ENCODE peak calls at places on chromosomes 4 and X, in four cellular contexts. One of them, this sample, is unnamed.

GRCh38 chr4:104879367-104879766 is 267.3 kb upstream of the TET2 start:
- DNase-seq in upper lobe of left lung: no peak
- DNase-seq in stomach: no peak
- DNase-seq in heart left ventricle: no peak
- DNase-seq in this sample: no peak

GRCh38 chrX:17564689-17565409 is 172.4 kb upstream of the SCML1 start:
- DNase-seq in upper lobe of left lung: no peak
- DNase-seq in heart left ventricle: peak
- DNase-seq in stomach: no peak
- DNase-seq in this sample: no peak

GRCh38 chrX:41407816-41408215 is 39.3 kb upstream of the NYX start:
- DNase-seq in heart left ventricle: no peak
- DNase-seq in stomach: no peak
- DNase-seq in upper lobe of left lung: no peak
- DNase-seq in this sample: no peak

GRCh38 chrX:2497961-2498780 is 2.6 kb downstream of the DHRSX start:
- DNase-seq in heart left ventricle: no peak
- DNase-seq in stomach: peak
- DNase-seq in upper lobe of left lung: no peak
- DNase-seq in this sample: no peak

GRCh38 chrX:102835504-102836146 is 101.4 kb upstream of the RAB40AL start:
- DNase-seq in heart left ventricle: no peak
- DNase-seq in stomach: no peak
- DNase-seq in upper lobe of left lung: no peak
- DNase-seq in this sample: no peak

GRCh38 chr4:94342713-94343112 is at the start of gene HPGDS:
- DNase-seq in stomach: no peak
- DNase-seq in heart left ventricle: no peak
- DNase-seq in upper lobe of left lung: no peak
- DNase-seq in this sample: peak

GRCh38 chrX:1451251-1451675 is 1.4 kb downstream of the ASMTL start:
- DNase-seq in heart left ventricle: no peak
- DNase-seq in stomach: no peak
- DNase-seq in upper lobe of left lung: no peak
- DNase-seq in this sample: no peak

GRCh38 chrX:79161655-79162054 is 17.2 kb downstream of the GPR174 start:
- DNase-seq in upper lobe of left lung: no peak
- DNase-seq in heart left ventricle: no peak
- DNase-seq in stomach: no peak
- DNase-seq in this sample: no peak

GRCh38 chrX:107205770-107206696 is at the start of the genes DNAAF6 and NUP62CL:
- DNase-seq in heart left ventricle: peak
- DNase-seq in stomach: peak
- DNase-seq in upper lobe of left lung: peak
- DNase-seq in this sample: peak

GRCh38 chrX:56221101-56221500 is 11.1 kb upstream of the KLF8 start:
- DNase-seq in upper lobe of left lung: no peak
- DNase-seq in stomach: no peak
- DNase-seq in heart left ventricle: no peak
- DNase-seq in this sample: no peak

GRCh38 chr4:183797445-183798248 is 107.5 kb upstream of the STOX2 start:
- DNase-seq in stomach: peak
- DNase-seq in upper lobe of left lung: peak
- DNase-seq in heart left ventricle: peak
- DNase-seq in this sample: no peak

GRCh38 chr4:146146918-146147317 is 28.6 kb upstream of the LSM6 start:
- DNase-seq in heart left ventricle: no peak
- DNase-seq in stomach: no peak
- DNase-seq in upper lobe of left lung: no peak
- DNase-seq in this sample: no peak

GRCh38 chr4:185101354-185101890 is 41.6 kb upstream of the SLC25A4 start:
- DNase-seq in heart left ventricle: no peak
- DNase-seq in stomach: no peak
- DNase-seq in upper lobe of left lung: peak
- DNase-seq in this sample: no peak

GRCh38 chr4:170190265-170190664 is 100.5 kb upstream of the AADAT start:
- DNase-seq in heart left ventricle: no peak
- DNase-seq in stomach: no peak
- DNase-seq in upper lobe of left lung: no peak
- DNase-seq in this sample: no peak

GRCh38 chrX:150094375-150094774 is 156.1 kb upstream of the EOLA2 start:
- DNase-seq in upper lobe of left lung: no peak
- DNase-seq in stomach: no peak
- DNase-seq in heart left ventricle: no peak
- DNase-seq in this sample: no peak

GRCh38 chr4:27006247-27006603 is 145.6 kb downstream of the STIM2 start:
- DNase-seq in upper lobe of left lung: no peak
- DNase-seq in stomach: no peak
- DNase-seq in heart left ventricle: no peak
- DNase-seq in this sample: no peak

GRCh38 chrX:105752334-105752733 is 70.0 kb upstream of the NRK start:
- DNase-seq in upper lobe of left lung: no peak
- DNase-seq in heart left ventricle: no peak
- DNase-seq in stomach: no peak
- DNase-seq in this sample: no peak

GRCh38 chr4:24515698-24516097 is 68.7 kb downstream of the DHX15 start:
- DNase-seq in upper lobe of left lung: no peak
- DNase-seq in stomach: no peak
- DNase-seq in heart left ventricle: no peak
- DNase-seq in this sample: no peak

GRCh38 chrX:137427813-137428212 is 138.1 kb upstream of the ZIC3 start:
- DNase-seq in stomach: no peak
- DNase-seq in upper lobe of left lung: no peak
- DNase-seq in heart left ventricle: no peak
- DNase-seq in this sample: no peak

GRCh38 chr4:33369366-33369899 is 2649.3 kb downstream of the PCDH7 start:
- DNase-seq in heart left ventricle: no peak
- DNase-seq in upper lobe of left lung: no peak
- DNase-seq in stomach: no peak
- DNase-seq in this sample: no peak

GRCh38 chrX:108156934-108157466 is 65.4 kb downstream of the ATG4A start:
- DNase-seq in heart left ventricle: no peak
- DNase-seq in upper lobe of left lung: no peak
- DNase-seq in stomach: no peak
- DNase-seq in this sample: no peak

GRCh38 chrX:49001521-49002090 is 458 bp downstream of the GRIPAP1 start:
- DNase-seq in stomach: no peak
- DNase-seq in upper lobe of left lung: no peak
- DNase-seq in heart left ventricle: no peak
- DNase-seq in this sample: no peak

GRCh38 chrX:110143454-110144210 is 140.7 kb downstream of the TMEM164 start:
- DNase-seq in stomach: no peak
- DNase-seq in upper lobe of left lung: no peak
- DNase-seq in heart left ventricle: peak
- DNase-seq in this sample: no peak

GRCh38 chr4:83043801-83044407 is 8.9 kb downstream of the COPS4 start:
- DNase-seq in heart left ventricle: no peak
- DNase-seq in upper lobe of left lung: no peak
- DNase-seq in stomach: no peak
- DNase-seq in this sample: no peak

GRCh38 chrX:13078739-13079444 is 34.5 kb upstream of the FAM9C start:
- DNase-seq in heart left ventricle: peak
- DNase-seq in stomach: peak
- DNase-seq in upper lobe of left lung: no peak
- DNase-seq in this sample: no peak

GRCh38 chr4:80446664-80447063 is 111.1 kb downstream of the CFAP299 start:
- DNase-seq in heart left ventricle: no peak
- DNase-seq in stomach: no peak
- DNase-seq in upper lobe of left lung: no peak
- DNase-seq in this sample: no peak

GRCh38 chr4:48237996-48238645 is 31.5 kb downstream of the TEC start:
- DNase-seq in heart left ventricle: no peak
- DNase-seq in stomach: no peak
- DNase-seq in upper lobe of left lung: no peak
- DNase-seq in this sample: no peak

GRCh38 chr4:162891788-162892707 is 274.6 kb downstream of the NAF1 start:
- DNase-seq in stomach: no peak
- DNase-seq in heart left ventricle: no peak
- DNase-seq in upper lobe of left lung: no peak
- DNase-seq in this sample: no peak

GRCh38 chrX:2928583-2929434 is at the start of gene ARSD:
- DNase-seq in upper lobe of left lung: peak
- DNase-seq in heart left ventricle: peak
- DNase-seq in stomach: peak
- DNase-seq in this sample: peak

GRCh38 chr4:115272185-115272584 is 158.8 kb upstream of the NDST4 start:
- DNase-seq in heart left ventricle: no peak
- DNase-seq in stomach: no peak
- DNase-seq in upper lobe of left lung: no peak
- DNase-seq in this sample: no peak

GRCh38 chrX:46308106-46308505 is 237.1 kb downstream of the ZNF674 start:
- DNase-seq in upper lobe of left lung: no peak
- DNase-seq in heart left ventricle: no peak
- DNase-seq in stomach: no peak
- DNase-seq in this sample: no peak

GRCh38 chrX:48958635-48959094 is 1.3 kb upstream of the OTUD5 start:
- DNase-seq in heart left ventricle: peak
- DNase-seq in stomach: peak
- DNase-seq in upper lobe of left lung: no peak
- DNase-seq in this sample: no peak

GRCh38 chrX:143757375-143757774 is 36.8 kb upstream of the SPANXN2 start:
- DNase-seq in heart left ventricle: no peak
- DNase-seq in upper lobe of left lung: peak
- DNase-seq in stomach: no peak
- DNase-seq in this sample: no peak
- TF ChIP-seq CTCF in heart left ventricle: no peak
- TF ChIP-seq CTCF in upper lobe of left lung: no peak
- TF ChIP-seq CTCF in stomach: no peak
- TF ChIP-seq CTCF in this sample: no peak

GRCh38 chr4:139556071-139556734 is at the start of gene SETD7:
- DNase-seq in heart left ventricle: peak
- DNase-seq in upper lobe of left lung: peak
- DNase-seq in stomach: peak
- DNase-seq in this sample: peak
- TF ChIP-seq POLR2A in heart left ventricle: no peak
- TF ChIP-seq POLR2A in upper lobe of left lung: peak
- TF ChIP-seq POLR2A in stomach: no peak
- TF ChIP-seq POLR2A in this sample: peak

DNA sequence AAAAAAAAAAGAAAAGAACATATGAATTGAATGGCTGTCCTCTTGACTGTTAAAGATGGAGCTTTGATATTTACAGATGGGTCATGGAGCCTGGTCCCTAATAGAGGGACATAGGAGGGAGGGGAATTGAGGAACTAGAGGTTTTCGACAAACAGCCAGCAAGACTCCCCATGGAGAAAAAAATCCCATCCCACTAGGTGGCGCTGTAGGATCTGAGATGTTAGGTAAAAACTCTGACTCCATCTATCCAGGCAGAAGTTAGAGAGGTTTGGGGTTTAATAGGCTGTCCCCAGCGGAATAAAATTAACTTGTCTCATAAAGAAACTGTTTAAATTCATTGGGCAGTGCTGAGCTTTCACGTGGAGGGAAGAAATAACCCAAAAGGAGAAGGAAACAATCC is 45.9 kb downstream of the HMGB2 start:
- DNase-seq in heart left ventricle: peak
- DNase-seq in stomach: peak
- DNase-seq in upper lobe of left lung: no peak
- DNase-seq in this sample: no peak
- H3K4me3 ChIP-seq in heart left ventricle: no peak
- H3K4me3 ChIP-seq in stomach: no peak
- H3K4me3 ChIP-seq in upper lobe of left lung: no peak
- H3K4me3 ChIP-seq in this sample: no peak

GRCh38 chrX:7067266-7067665 is 80.2 kb upstream of the STS start:
- DNase-seq in stomach: no peak
- DNase-seq in heart left ventricle: no peak
- DNase-seq in upper lobe of left lung: no peak
- DNase-seq in this sample: no peak

GRCh38 chrX:7071390-7071789 is 76.1 kb upstream of the STS start:
- DNase-seq in stomach: no peak
- DNase-seq in upper lobe of left lung: no peak
- DNase-seq in heart left ventricle: no peak
- DNase-seq in this sample: no peak

GRCh38 chrX:7069556-7069955 is 78.0 kb upstream of the STS start:
- DNase-seq in upper lobe of left lung: no peak
- DNase-seq in stomach: no peak
- DNase-seq in heart left ventricle: no peak
- DNase-seq in this sample: no peak

GRCh38 chrX:7065473-7065872 is 82.0 kb upstream of the STS start:
- DNase-seq in upper lobe of left lung: no peak
- DNase-seq in stomach: no peak
- DNase-seq in heart left ventricle: no peak
- DNase-seq in this sample: no peak

DNA sequence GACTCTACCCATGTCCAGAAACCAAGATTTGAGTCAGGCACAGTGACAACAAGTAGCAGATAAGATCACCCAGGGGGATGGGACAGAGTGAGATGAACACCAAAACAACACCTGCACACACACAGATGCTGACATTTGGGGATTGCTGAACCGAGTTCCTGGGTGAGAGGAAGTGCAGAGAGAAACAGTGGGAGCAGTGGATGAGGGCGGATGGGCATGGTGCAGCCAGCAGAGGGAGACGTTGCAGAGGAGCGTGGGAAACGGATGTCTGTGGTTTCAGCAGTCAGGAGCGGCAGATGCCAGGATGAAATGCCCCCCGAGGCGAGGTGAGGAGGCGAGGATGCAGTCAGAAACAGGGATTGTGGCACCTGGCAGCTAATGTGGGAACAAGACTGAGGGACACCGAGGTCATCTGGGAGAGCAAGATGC is 78.6 kb upstream of the STS start:
- DNase-seq in upper lobe of left lung: no peak
- DNase-seq in stomach: no peak
- DNase-seq in heart left ventricle: no peak
- DNase-seq in this sample: no peak
- TF ChIP-seq CTCF in upper lobe of left lung: peak
- TF ChIP-seq CTCF in stomach: no peak
- TF ChIP-seq CTCF in heart left ventricle: no peak
- TF ChIP-seq CTCF in this sample: no peak

DNA sequence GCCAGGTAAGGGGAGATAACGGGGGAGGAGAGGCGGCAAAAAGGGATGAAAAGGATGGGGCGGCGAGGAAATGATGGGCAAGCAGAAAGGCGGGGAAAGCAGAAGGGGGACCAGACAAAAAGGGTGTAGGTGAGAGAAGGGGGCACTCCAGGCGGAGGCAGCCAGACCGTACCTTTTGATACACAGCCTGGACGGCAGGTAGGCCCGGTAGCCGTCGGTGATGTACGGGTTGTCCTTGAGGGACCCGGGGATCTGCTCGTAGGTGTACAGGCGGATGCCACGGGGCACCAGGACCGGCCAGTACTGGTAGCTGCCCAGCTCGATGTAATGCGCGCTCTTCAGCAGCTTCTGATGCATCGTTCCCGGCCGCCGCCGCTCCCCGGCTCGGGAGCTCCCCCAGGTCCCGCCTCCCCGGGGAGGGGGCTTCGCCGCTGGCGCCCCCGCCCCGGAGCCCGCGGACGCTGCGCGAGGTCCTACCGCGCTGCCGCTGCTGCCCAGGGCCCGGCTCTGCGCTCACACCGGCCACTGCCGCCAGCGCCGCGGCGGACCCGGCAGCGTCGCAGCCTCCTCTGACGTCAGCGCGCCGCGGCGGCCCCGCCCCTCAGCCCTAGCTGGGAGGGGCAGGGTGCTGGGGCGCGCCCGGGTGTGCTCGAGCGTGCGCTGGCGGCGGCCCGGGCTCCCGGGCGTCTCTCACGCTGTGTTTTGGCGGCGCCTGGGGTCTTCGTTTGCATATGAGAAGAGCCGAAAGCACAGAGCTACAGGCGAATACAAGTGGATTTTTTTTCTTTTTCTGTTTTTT is at the start of gene PAQR3:
- DNase-seq in stomach: peak
- DNase-seq in upper lobe of left lung: peak
- DNase-seq in heart left ventricle: peak
- DNase-seq in this sample: peak
- TF ChIP-seq POLR2A in stomach: no peak
- TF ChIP-seq POLR2A in upper lobe of left lung: peak
- TF ChIP-seq POLR2A in heart left ventricle: peak
- TF ChIP-seq POLR2A in this sample: peak